ENCODE peak calls at places on chromosomes 5 and 9, in four cellular contexts. K is PC-3, B is neural progenitor cell, M is MM.1S. E is an unnamed sample. For H3K9me3, the result is how much of the 10 kb centered on the place peaks cover.

GRCh38 chr9:68690088-68690487 is 15.0 kb upstream of the PIP5K1B start:
- DNase-seq in K (no peak), B (peak), M (no peak), E (no peak)

GRCh38 chr5:116756531-116756930 is 181.9 kb upstream of the SEMA6A start:
- DNase-seq in K (no peak), B (no peak), M (no peak), E (no peak)

GRCh38 chr5:174409070-174409469 is 315.3 kb upstream of the MSX2 start:
- DNase-seq in K (peak), B (no peak), M (no peak), E (no peak)

GRCh38 chr9:71363286-71363961 is 242.0 kb upstream of the TRPM3 start:
- DNase-seq in K (no peak), B (no peak), M (no peak), E (peak)

GRCh38 chr9:35538361-35539234 is 48.7 kb downstream of the RUSC2 start:
- DNase-seq in K (no peak), B (peak), M (no peak), E (peak)

GRCh38 chr9:101478444-101478843 is 42.9 kb upstream of the ALDOB start:
- DNase-seq in K (no peak), B (no peak), M (no peak), E (no peak)

GRCh38 chr5:178368278-178368677 is 135.7 kb upstream of the PHYKPL start:
- DNase-seq in K (no peak), B (no peak), M (no peak), E (no peak)

GRCh38 chr9:121886759-121887485 is 206.2 kb downstream of the TTLL11 start:
- DNase-seq in K (no peak), B (no peak), M (no peak), E (no peak)

GRCh38 chr9:25876248-25876647 is 198.0 kb upstream of the TUSC1 start:
- DNase-seq in K (no peak), B (no peak), M (no peak), E (no peak)

GRCh38 chr9:105877719-105878118 is 183.4 kb downstream of the TMEM38B start:
- DNase-seq in K (no peak), B (peak), M (no peak), E (no peak)

GRCh38 chr5:73321757-73322452 is 126.7 kb downstream of the FOXD1 start:
- DNase-seq in K (peak), B (no peak), M (no peak), E (peak)

DNA sequence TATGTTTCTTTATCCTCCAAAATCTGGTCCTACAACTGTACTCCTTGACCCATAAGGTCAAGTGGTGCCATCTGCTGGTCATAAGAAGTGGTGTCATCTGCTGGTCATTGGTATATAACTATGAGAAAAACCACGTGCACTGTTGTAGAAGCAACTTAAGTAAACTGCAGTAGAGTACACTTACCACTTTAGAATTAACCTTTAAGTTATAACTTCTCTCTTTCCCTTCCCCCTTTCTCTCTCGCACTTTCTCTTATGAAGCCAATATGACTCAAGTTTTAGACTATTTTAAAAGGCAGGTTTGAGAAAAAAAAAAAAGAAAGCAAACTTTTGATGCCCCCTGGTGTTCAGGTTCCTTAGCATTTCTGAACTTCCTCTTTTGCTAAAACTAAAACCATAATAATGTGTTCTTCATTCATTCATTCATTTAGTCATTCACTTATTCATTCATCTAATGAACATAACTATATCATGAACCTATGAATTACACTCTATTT is 12.8 kb upstream of the MTAP start:
- DNase-seq in K (peak), B (peak), M (peak), E (peak)
- TF ChIP-seq EZH2phosphoT487 in K (no peak), B (no peak), M (no peak), E (no peak)

GRCh38 chr5:59037453-59038168 is 454.7 kb downstream of the RAB3C start:
- DNase-seq in K (no peak), B (no peak), M (no peak), E (no peak)
- H3K4me3 ChIP-seq in K (peak), B (no peak), M (no peak), E (peak)

DNA sequence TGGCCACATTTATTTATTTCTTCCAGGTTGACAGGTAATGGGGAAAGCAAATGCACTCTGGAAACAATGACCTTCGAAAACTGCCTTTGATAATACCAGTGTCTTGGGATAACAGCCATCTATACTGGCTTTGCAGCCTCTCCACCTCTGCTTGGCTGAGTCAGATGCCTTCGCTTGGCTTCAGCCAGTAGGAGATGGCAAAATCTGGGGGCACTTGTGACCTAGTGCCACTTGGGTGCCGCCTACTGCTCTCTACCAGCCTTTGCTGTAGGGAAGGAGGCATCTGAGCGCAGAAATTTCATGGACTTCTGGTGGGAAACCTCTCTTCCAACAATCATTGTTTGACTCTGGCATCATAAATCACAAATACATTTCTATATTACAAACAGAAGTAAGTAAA is 21.8 kb downstream of the FYB1 start:
- DNase-seq in K (no peak), B (no peak), M (no peak), E (no peak)
- H3K9me3 ChIP-seq in K (under half), B (under half), M (under half), E (under half)

DNA sequence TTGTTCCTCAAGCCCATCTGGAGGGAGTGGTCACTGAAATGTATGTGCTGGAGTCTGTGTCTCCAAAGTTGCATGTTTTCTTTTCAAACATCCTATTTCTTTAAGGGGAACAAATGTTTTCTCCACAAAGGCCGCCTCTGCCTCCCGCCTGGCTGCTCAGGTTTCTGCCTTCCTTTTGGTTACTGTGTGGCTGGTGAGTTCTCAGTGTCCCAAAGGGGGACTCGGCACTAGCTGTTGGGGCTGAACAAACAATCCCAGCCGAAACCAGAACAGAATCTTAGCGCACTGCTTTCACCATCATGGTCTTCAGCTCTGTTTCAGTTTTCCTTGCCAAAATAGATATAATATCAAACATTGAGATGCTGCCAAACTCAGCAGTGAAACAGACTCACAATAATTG is 211.5 kb upstream of the FBN2 start:
- DNase-seq in K (no peak), B (peak), M (no peak), E (no peak)
- TF ChIP-seq EZH2phosphoT487 in K (no peak), B (no peak), M (no peak), E (no peak)

GRCh38 chr5:16737620-16738364 is 121.0 kb upstream of the RETREG1 start:
- DNase-seq in K (no peak), B (peak), M (no peak), E (no peak)

GRCh38 chr5:16737173-16737572 is 120.4 kb upstream of the RETREG1 start:
- DNase-seq in K (no peak), B (peak), M (no peak), E (no peak)

GRCh38 chr5:16733597-16733996 is 116.8 kb upstream of the RETREG1 start:
- DNase-seq in K (no peak), B (peak), M (no peak), E (no peak)

GRCh38 chr5:16736158-16736994 is 119.6 kb upstream of the RETREG1 start:
- DNase-seq in K (peak), B (peak), M (no peak), E (peak)

DNA sequence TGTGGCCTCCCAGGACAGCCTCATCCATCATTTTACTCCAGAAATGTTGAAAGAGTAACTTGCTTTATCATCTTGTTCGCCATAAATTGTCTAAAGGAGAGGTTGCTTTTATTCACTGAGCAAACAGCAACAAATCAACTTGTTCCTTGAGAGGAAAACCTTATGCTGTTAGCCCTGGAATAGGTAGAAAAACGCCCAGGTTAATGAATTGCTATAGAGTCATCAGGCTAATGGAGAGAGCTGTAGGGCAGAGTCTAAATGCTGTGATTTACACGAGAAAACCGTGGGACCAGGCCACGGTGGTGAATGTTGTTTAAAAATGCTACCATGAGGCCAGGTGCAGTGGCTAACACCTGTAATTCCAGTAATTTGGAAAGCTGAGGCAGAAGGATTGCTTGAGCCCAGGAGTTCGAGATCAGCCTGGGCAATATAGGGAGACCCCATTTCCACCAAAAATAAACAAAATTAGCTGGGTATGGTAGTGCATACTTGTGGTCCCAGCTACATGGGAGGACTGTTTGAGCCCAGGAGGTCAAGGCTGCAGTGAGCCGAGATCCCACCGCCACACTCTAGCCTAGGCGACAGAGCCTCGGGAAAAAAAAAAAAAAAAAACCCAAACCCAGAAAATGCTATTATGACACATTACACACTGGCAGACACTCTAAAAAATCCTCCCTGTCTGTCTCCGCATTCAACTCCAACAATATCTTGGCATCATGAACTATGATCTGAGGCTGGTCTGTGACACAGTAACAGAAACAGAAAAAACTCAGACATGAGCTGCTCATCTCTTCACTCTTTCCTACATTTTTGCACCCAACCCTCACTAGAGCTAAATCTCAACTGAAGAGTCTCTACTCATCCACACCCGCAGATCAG is 118.5 kb upstream of the RETREG1 start:
- DNase-seq in K (no peak), B (no peak), M (no peak), E (peak)
- H3K4me3 ChIP-seq in K (no peak), B (peak), M (no peak), E (peak)

GRCh38 chr5:157682257-157682656 is 10.9 kb downstream of the C5orf52 start:
- DNase-seq in K (no peak), B (no peak), M (no peak), E (no peak)

GRCh38 chr5:157680239-157680638 is 8.9 kb downstream of the C5orf52 start:
- DNase-seq in K (no peak), B (no peak), M (no peak), E (no peak)

GRCh38 chr5:157686841-157687554 is 15.7 kb downstream of the C5orf52 start:
- DNase-seq in K (no peak), B (no peak), M (no peak), E (no peak)

GRCh38 chr5:157679801-157680200 is 8.5 kb downstream of the C5orf52 start:
- DNase-seq in K (no peak), B (no peak), M (no peak), E (no peak)

DNA sequence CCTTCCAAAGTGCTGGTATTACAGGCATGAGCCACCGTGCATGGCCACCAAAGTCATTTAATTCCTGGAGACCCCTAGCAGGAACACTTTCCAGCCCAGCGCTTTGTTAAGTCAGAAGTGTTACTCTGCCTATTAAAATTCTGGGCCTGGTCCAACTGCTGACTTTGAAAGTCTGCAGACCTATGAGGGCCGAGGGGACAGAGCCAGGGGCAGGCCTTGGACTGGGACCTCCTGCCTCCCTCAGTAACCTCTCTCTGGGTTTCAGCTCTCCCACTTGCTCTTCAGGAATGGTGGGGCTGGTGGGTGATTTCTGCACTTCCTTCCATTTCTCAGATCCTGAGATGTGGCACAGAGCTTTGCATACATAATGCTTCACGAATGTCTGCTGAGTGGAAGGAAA is 9.7 kb downstream of the C5orf52 start:
- DNase-seq in K (no peak), B (no peak), M (no peak), E (no peak)
- H3K9me3 ChIP-seq in K (under half), B (under half), M (under half), E (under half)

DNA sequence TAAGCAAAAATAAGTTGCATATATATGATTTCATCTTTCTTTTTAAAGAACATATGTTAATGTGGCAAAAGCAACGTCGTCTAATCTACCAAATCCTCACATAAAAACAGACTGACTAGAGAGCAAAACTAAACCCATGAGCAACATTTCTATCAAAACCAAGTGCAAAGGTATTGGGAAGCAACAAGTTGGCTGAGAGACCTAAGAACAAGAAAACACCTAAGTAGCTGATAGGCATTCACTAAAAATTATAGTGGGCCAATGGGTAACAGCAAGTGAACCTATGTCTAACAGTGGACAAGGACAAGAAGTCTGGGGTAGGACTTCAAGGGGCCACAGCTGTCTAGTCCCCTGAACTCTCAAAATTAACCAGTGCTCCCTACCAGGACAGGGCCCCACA is 130.1 kb downstream of the SIL1 start:
- DNase-seq in K (no peak), B (no peak), M (no peak), E (no peak)
- TF ChIP-seq EZH2phosphoT487 in K (no peak), B (no peak), M (no peak), E (no peak)

GRCh38 chr9:134336924-134337323 is 10.7 kb downstream of the RXRA start:
- DNase-seq in K (no peak), B (no peak), M (no peak), E (no peak)

GRCh38 chr9:134340475-134341186 is 14.4 kb downstream of the RXRA start:
- DNase-seq in K (no peak), B (no peak), M (no peak), E (no peak)

GRCh38 chr9:134337469-134337868 is 11.2 kb downstream of the RXRA start:
- DNase-seq in K (no peak), B (no peak), M (no peak), E (no peak)

GRCh38 chr9:134339183-134339806 is 13.0 kb downstream of the RXRA start:
- DNase-seq in K (no peak), B (no peak), M (no peak), E (peak)

DNA sequence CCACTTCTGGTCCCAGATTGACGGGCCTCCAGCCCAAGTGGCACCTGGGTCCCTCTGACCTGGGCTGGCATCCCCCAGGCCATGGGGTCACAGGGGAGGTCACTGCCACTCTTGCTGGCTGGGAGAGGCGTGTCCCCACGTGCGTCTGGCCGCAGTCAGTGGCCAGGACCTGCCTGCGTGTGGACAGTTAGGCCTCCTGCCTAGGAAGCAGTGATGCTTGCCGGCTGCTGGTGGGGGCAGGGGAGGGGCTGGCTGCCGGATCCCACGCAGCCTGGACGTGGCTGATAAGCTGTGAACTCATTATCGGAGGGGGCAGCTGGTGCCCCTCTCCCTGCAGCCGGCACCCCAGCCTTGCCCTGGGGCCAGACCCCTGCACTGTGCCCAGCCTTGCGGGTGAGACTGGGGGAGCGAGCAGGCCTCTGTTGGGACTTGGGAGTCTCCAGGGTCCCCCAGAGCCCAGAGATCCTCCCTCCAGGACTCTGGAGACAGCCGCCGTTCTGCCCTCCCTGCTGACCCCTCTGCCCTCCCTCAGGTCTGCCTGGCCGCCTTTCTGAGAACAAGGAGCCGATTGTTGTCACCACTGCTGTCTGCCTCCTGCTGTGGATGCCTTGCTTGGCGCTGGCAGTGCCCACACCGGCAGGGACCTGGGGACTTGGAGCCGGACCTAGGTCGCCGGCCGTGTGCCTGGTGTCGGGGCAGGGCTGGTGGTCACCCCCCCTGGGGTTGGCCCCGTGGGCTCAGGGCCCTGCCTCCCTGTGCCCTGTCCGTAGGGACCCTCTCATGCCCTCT is 12.3 kb downstream of the RXRA start:
- DNase-seq in K (no peak), B (no peak), M (no peak), E (no peak)
- H3K4me3 ChIP-seq in K (no peak), B (no peak), M (no peak), E (no peak)

GRCh38 chr5:141241496-141241895 is 3.7 kb upstream of the PCDHB15 start:
- DNase-seq in K (no peak), B (no peak), M (no peak), E (no peak)
- H3K9me3 ChIP-seq in K (under half), B (under half), M (under half), E (under half)

E was measured in GM23248.